ENCODE peak calls at places on chromosomes 13 and 19, in six cellular contexts. F, X, N, C, W and L are unnamed samples.

GRCh38 chr19:55086730-55087541 is 11.3 kb downstream of the EPS8L1 start:
- DNase-seq in N (peak), W (peak), F (peak), X (no peak), C (peak), L (peak)

GRCh38 chr13:111952814-111953213 is 114.1 kb upstream of the SOX1 start:
- DNase-seq in W (no peak), F (no peak), N (no peak), X (no peak), C (no peak), L (peak)

GRCh38 chr19:7902796-7903243 is 857 bp upstream of the MAP2K7 start:
- DNase-seq in W (no peak), C (peak), X (no peak), F (no peak), N (no peak), L (no peak)

GRCh38 chr19:54164369-54165068 is 5.0 kb upstream of the LENG1 start:
- DNase-seq in X (peak), C (peak), W (no peak), N (no peak), F (no peak), L (peak)

GRCh38 chr19:19866599-19867248 is 1.0 kb downstream of the ZNF253 start:
- DNase-seq in C (peak), N (peak), F (no peak), W (no peak), X (peak), L (no peak)

GRCh38 chr19:49129238-49129583 is 9.9 kb downstream of the PPFIA3 start:
- DNase-seq in N (no peak), W (no peak), C (no peak), X (no peak), F (no peak), L (no peak)

GRCh38 chr13:44648392-44649117 is 72.4 kb upstream of the TSC22D1 start:
- DNase-seq in F (no peak), C (no peak), W (no peak), X (peak), N (peak), L (no peak)

GRCh38 chr19:48102870-48103751 is 7.5 kb downstream of the PLA2G4C start:
- DNase-seq in N (no peak), C (peak), X (peak), W (no peak), F (no peak), L (no peak)

GRCh38 chr13:75802161-75802560 is 166.0 kb downstream of the LMO7 start:
- DNase-seq in F (no peak), C (no peak), N (no peak), W (no peak), X (no peak), L (no peak)

GRCh38 chr13:28586585-28587540 is 72.1 kb upstream of the POMP start:
- DNase-seq in C (no peak), N (no peak), F (no peak), W (no peak), X (no peak), L (no peak)

GRCh38 chr19:40745402-40745780 is 4.9 kb downstream of the ACTMAP start:
- DNase-seq in X (peak), C (no peak), F (no peak), N (no peak), W (no peak), L (no peak)

GRCh38 chr13:26952551-26953138 is 192.1 kb upstream of the GPR12 start:
- DNase-seq in C (no peak), X (no peak), W (no peak), N (no peak), F (no peak), L (no peak)

GRCh38 chr19:6427131-6427530 is 2.5 kb upstream of the KHSRP start:
- DNase-seq in W (no peak), N (no peak), C (no peak), F (no peak), X (no peak), L (no peak)

GRCh38 chr19:15379996-15380647 is 535 bp upstream of the AKAP8 start:
- DNase-seq in F (no peak), X (peak), W (peak), C (peak), N (peak), L (no peak)

GRCh38 chr13:30743319-30744055 is 8.1 kb downstream of the ALOX5AP start:
- DNase-seq in F (peak), C (peak), W (peak), X (peak), N (no peak), L (no peak)

GRCh38 chr13:101339202-101339601 is 77.1 kb downstream of the NALCN start:
- DNase-seq in C (no peak), W (no peak), X (no peak), F (no peak), N (no peak), L (no peak)

GRCh38 chr19:18742838-18743237 is 48.3 kb downstream of the COMP start:
- DNase-seq in F (no peak), X (no peak), N (no peak), W (no peak), C (peak), L (no peak)

GRCh38 chr19:38657633-38658222 is 10.3 kb downstream of the ACTN4 start:
- DNase-seq in N (no peak), F (no peak), X (no peak), C (no peak), W (no peak), L (no peak)

GRCh38 chr13:29605860-29606526 is 10.5 kb upstream of the SLC7A1 start:
- DNase-seq in N (no peak), W (no peak), F (no peak), X (no peak), C (no peak), L (no peak)

GRCh38 chr13:33797622-33798021 is 20.3 kb upstream of the RFC3 start:
- DNase-seq in W (no peak), C (no peak), N (no peak), F (no peak), X (no peak), L (no peak)

GRCh38 chr13:33796095-33796494 is 21.9 kb upstream of the RFC3 start:
- DNase-seq in C (no peak), F (no peak), X (no peak), N (no peak), W (no peak), L (no peak)

GRCh38 chr13:33800646-33801186 is 17.2 kb upstream of the RFC3 start:
- DNase-seq in W (no peak), C (no peak), F (no peak), N (no peak), X (no peak), L (no peak)

GRCh38 chr13:33798023-33798422 is 19.9 kb upstream of the RFC3 start:
- DNase-seq in F (no peak), W (no peak), N (no peak), X (no peak), C (no peak), L (no peak)

GRCh38 chr13:33799950-33800592 is 17.9 kb upstream of the RFC3 start:
- DNase-seq in F (no peak), C (no peak), N (no peak), W (no peak), X (no peak), L (no peak)
- TF ChIP-seq CTCF in F (no peak), C (peak), N (peak), W (no peak), X (peak), L (no peak)

GRCh38 chr19:12864721-12865715 is 16.2 kb downstream of the DNASE2 start:
- DNase-seq in W (no peak), C (peak), X (no peak), N (no peak), F (no peak), L (no peak)
- TF ChIP-seq CTCF in W (no peak), C (no peak), X (no peak), N (no peak), F (no peak), L (no peak)

GRCh38 chr19:29666634-29667389 is 1.6 kb downstream of the PLEKHF1 start:
- DNase-seq in F (peak), C (peak), X (no peak), W (peak), N (no peak), L (no peak)

GRCh38 chr19:29667390-29667783 is 2.1 kb downstream of the PLEKHF1 start:
- DNase-seq in N (no peak), C (no peak), W (no peak), F (peak), X (no peak), L (no peak)

GRCh38 chr19:29670255-29670654 is 5.0 kb downstream of the PLEKHF1 start:
- DNase-seq in F (peak), X (no peak), N (no peak), W (no peak), C (no peak), L (no peak)

GRCh38 chr19:29667941-29668340 is 2.7 kb downstream of the PLEKHF1 start:
- DNase-seq in X (no peak), F (peak), C (peak), N (no peak), W (no peak), L (no peak)

DNA sequence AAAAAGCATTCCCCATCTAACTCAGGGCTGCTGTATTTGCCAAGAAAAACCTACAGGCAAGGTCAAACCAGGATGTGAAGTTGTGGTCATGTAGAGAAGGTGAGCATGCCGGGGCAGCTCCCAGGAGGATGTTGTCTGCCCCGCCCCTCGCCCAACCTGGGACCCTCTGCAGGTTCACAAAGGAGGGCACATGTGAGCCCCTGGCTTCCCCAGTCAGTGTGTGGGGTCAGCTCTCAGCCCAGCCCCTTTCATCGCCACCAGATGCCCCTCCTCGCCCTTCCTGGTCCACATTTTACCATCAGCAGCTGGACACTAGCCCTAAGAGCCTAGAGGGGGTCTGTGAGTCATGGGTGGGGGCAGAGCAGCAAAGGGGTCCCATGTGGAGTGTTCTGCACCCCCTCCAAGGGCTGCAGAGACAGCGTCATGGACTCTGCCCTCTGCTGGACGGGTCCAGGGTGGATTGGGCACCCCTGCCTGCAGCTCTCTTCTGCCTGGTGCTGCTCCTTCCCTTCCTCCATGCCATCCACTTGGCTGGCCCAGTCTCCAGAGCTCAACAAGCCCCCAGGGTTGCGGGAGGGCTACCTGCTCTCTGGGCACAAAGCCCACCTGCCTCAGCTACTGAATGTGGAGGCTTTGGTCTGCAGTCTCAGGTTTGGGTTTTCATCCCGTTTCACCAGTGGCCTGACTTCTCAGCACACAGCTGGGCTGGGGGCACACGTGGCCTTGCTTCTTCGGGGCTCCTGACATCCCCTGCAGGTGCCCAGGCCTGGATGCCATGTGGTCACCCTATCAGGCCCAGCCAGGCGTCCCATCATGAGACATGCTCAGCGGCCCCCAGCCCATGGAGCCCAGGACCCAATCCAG is 3.7 kb downstream of the PLEKHF1 start:
- DNase-seq in F (peak), X (no peak), W (no peak), N (no peak), C (no peak), L (no peak)
- TF ChIP-seq CTCF in F (no peak), X (no peak), W (no peak), N (peak), C (no peak), L (no peak)

DNA sequence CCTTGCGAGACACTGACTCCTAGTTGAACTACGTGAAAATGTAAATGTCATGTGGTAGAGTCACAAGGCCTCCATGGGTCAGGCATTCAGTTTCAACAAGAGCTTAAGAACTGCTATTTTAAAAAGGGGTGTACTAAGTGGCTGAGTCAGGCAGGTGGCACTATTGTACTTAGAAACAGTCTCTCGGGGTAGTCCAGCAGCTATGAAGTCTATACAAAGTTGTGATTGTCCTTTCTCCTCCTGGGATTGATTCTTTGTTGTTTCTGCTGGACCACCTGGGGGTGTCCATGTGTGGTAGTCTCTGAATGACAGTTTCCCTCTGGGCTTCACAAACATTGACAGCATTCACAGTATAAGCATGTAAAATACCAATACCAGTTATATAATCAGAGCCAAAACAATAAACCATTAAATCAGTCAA is 33.0 kb downstream of the UGGT2 start:
- DNase-seq in F (no peak), X (peak), W (no peak), N (peak), C (peak), L (no peak)
- TF ChIP-seq CTCF in F (peak), X (peak), W (peak), N (peak), C (peak), L (peak)

DNA sequence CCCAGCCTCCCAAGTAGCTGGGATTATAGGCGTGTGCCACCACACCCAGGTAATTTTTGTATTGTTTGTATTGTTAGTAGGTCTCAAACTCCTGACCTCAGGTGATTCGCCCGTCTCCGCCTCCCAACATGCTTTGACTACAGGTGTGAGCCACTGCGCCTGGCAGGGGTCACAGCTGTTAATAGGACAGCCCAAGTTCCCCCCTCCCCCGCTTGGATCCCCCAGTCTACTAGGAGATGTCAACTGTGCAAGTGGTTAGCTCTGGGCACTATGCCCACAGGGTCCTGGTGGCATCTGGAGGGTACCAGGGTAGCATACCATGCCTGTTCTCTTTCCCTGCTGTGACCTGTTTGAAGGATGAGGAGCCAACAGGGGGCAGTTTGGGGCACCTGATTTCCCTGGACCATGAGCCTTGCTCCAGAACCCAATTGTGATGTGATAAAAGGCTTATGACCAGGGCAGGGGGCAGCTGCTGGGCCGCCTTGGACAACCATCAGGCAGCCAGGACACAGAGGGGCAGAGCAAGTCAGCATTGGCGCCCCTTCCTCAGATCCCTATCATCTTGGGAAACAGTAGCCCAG is at the start of gene TSPAN16:
- DNase-seq in W (no peak), N (no peak), C (no peak), X (no peak), F (no peak), L (no peak)
- TF ChIP-seq CTCF in W (no peak), N (no peak), C (no peak), X (no peak), F (no peak), L (no peak)